ENCODE peak calls at places on chromosomes 2 and 18, in eight cellular contexts. One of them, this sample, is unnamed.

GRCh38 chr2:9200634-9201015 is 6.0 kb upstream of the ASAP2 start:
- DNase-seq in cardiac muscle cell: no peak
- DNase-seq in GM23248: no peak
- DNase-seq in psoas muscle: no peak
- DNase-seq in IMR-90: no peak
- DNase-seq in pancreas: no peak
- DNase-seq in PC-9: no peak
- DNase-seq in HAP-1: no peak
- DNase-seq in this sample: no peak

GRCh38 chr2:56185582-56186046 is 1.8 kb downstream of the CCDC85A start:
- DNase-seq in pancreas: peak; percentile 47
- DNase-seq in GM23248: peak; percentile 64
- DNase-seq in IMR-90: no peak
- DNase-seq in HAP-1: peak; percentile 27
- DNase-seq in PC-9: peak; percentile 1
- DNase-seq in psoas muscle: peak; percentile 58
- DNase-seq in cardiac muscle cell: peak; percentile 53
- DNase-seq in this sample: peak; percentile 64

GRCh38 chr2:74587664-74588277 is 33.3 kb downstream of the DOK1 start:
- DNase-seq in GM23248: peak; percentile 84
- DNase-seq in IMR-90: peak; percentile 74
- DNase-seq in HAP-1: peak; percentile 72
- DNase-seq in cardiac muscle cell: peak; percentile 78
- DNase-seq in PC-9: peak; percentile 57
- DNase-seq in psoas muscle: peak; percentile 68
- DNase-seq in pancreas: no peak
- DNase-seq in this sample: peak; percentile 81

GRCh38 chr2:15383695-15384350 is 177.3 kb downstream of the NBAS start:
- DNase-seq in cardiac muscle cell: peak; percentile 25
- DNase-seq in psoas muscle: peak; percentile 51
- DNase-seq in HAP-1: no peak
- DNase-seq in PC-9: no peak
- DNase-seq in pancreas: no peak
- DNase-seq in IMR-90: peak; percentile 6
- DNase-seq in GM23248: no peak
- DNase-seq in this sample: no peak

GRCh38 chr18:58955738-58956137 is 91.1 kb downstream of the ZNF532 start:
- DNase-seq in cardiac muscle cell: no peak
- DNase-seq in psoas muscle: no peak
- DNase-seq in pancreas: no peak
- DNase-seq in HAP-1: no peak
- DNase-seq in IMR-90: no peak
- DNase-seq in GM23248: peak; percentile 78
- DNase-seq in PC-9: no peak
- DNase-seq in this sample: no peak

GRCh38 chr18:48961547-48961946 is 10.8 kb upstream of the SMAD7 start:
- DNase-seq in GM23248: no peak
- DNase-seq in psoas muscle: no peak
- DNase-seq in HAP-1: no peak
- DNase-seq in pancreas: no peak
- DNase-seq in IMR-90: peak; percentile 52
- DNase-seq in cardiac muscle cell: no peak
- DNase-seq in PC-9: no peak
- DNase-seq in this sample: no peak

GRCh38 chr2:61889212-61889956 is 928 bp upstream of the CCT4 start:
- DNase-seq in psoas muscle: peak; percentile 66
- DNase-seq in PC-9: no peak
- DNase-seq in GM23248: no peak
- DNase-seq in HAP-1: peak; percentile 27
- DNase-seq in pancreas: peak; percentile 59
- DNase-seq in cardiac muscle cell: no peak
- DNase-seq in IMR-90: no peak
- DNase-seq in this sample: no peak

GRCh38 chr2:169572821-169573159 is 875 bp downstream of the FASTKD1 start:
- DNase-seq in GM23248: no peak
- DNase-seq in IMR-90: no peak
- DNase-seq in cardiac muscle cell: no peak
- DNase-seq in HAP-1: no peak
- DNase-seq in psoas muscle: no peak
- DNase-seq in pancreas: no peak
- DNase-seq in PC-9: no peak
- DNase-seq in this sample: no peak

GRCh38 chr2:11778923-11779757 is 32.7 kb downstream of the LPIN1 start:
- DNase-seq in HAP-1: peak; percentile 90
- DNase-seq in PC-9: peak; percentile 68
- DNase-seq in GM23248: peak; percentile 80
- DNase-seq in psoas muscle: peak; percentile 92
- DNase-seq in IMR-90: peak; percentile 48
- DNase-seq in cardiac muscle cell: peak; percentile 81
- DNase-seq in pancreas: peak; percentile 84
- DNase-seq in this sample: peak; percentile 91

GRCh38 chr18:49612515-49613033 is 50.7 kb downstream of the LIPG start:
- DNase-seq in PC-9: no peak
- DNase-seq in psoas muscle: no peak
- DNase-seq in GM23248: no peak
- DNase-seq in HAP-1: no peak
- DNase-seq in cardiac muscle cell: no peak
- DNase-seq in pancreas: no peak
- DNase-seq in IMR-90: no peak
- DNase-seq in this sample: no peak

GRCh38 chr2:170221317-170222288 is 43.7 kb downstream of the MYO3B start:
- DNase-seq in pancreas: no peak
- DNase-seq in HAP-1: peak; percentile 66
- DNase-seq in psoas muscle: no peak
- DNase-seq in GM23248: no peak
- DNase-seq in PC-9: no peak
- DNase-seq in cardiac muscle cell: no peak
- DNase-seq in IMR-90: peak; percentile 76
- DNase-seq in this sample: no peak

GRCh38 chr2:236317938-236318396 is 53.8 kb upstream of the ASB18 start:
- DNase-seq in IMR-90: no peak
- DNase-seq in HAP-1: no peak
- DNase-seq in pancreas: no peak
- DNase-seq in GM23248: no peak
- DNase-seq in psoas muscle: no peak
- DNase-seq in cardiac muscle cell: no peak
- DNase-seq in PC-9: no peak
- DNase-seq in this sample: no peak

GRCh38 chr2:160380613-160381012 is 113.0 kb downstream of the RBMS1 start:
- DNase-seq in IMR-90: no peak
- DNase-seq in cardiac muscle cell: no peak
- DNase-seq in GM23248: peak; percentile 60
- DNase-seq in pancreas: no peak
- DNase-seq in psoas muscle: no peak
- DNase-seq in PC-9: no peak
- DNase-seq in HAP-1: no peak
- DNase-seq in this sample: peak; percentile 38

GRCh38 chr2:160388464-160389263 is 104.9 kb downstream of the RBMS1 start:
- DNase-seq in HAP-1: no peak
- DNase-seq in psoas muscle: peak; percentile 49
- DNase-seq in pancreas: no peak
- DNase-seq in GM23248: peak; percentile 62
- DNase-seq in PC-9: no peak
- DNase-seq in IMR-90: no peak
- DNase-seq in cardiac muscle cell: no peak
- DNase-seq in this sample: peak; percentile 57

GRCh38 chr2:160381425-160381951 is 112.1 kb downstream of the RBMS1 start:
- DNase-seq in psoas muscle: no peak
- DNase-seq in GM23248: peak; percentile 47
- DNase-seq in pancreas: no peak
- DNase-seq in IMR-90: peak; percentile 52
- DNase-seq in PC-9: no peak
- DNase-seq in cardiac muscle cell: peak; percentile 48
- DNase-seq in HAP-1: no peak
- DNase-seq in this sample: no peak

GRCh38 chr2:160387558-160388262 is 105.9 kb downstream of the RBMS1 start:
- DNase-seq in cardiac muscle cell: peak; percentile 38
- DNase-seq in GM23248: peak; percentile 99
- DNase-seq in pancreas: no peak
- DNase-seq in IMR-90: peak; percentile 100
- DNase-seq in HAP-1: no peak
- DNase-seq in psoas muscle: peak; percentile 84
- DNase-seq in PC-9: no peak
- DNase-seq in this sample: peak; percentile 90

GRCh38 chr2:160384791-160385190 is 108.8 kb downstream of the RBMS1 start:
- DNase-seq in IMR-90: no peak
- DNase-seq in pancreas: no peak
- DNase-seq in cardiac muscle cell: no peak
- DNase-seq in PC-9: no peak
- DNase-seq in HAP-1: no peak
- DNase-seq in GM23248: no peak
- DNase-seq in psoas muscle: no peak
- DNase-seq in this sample: no peak
- H3K4me1 ChIP-seq in IMR-90: peaks cover 40% of the 10 kb centered on the region
- H3K4me1 ChIP-seq in pancreas: peaks cover 8% of the 10 kb centered on the region
- H3K4me1 ChIP-seq in cardiac muscle cell: peaks cover 40% of the 10 kb centered on the region
- H3K4me1 ChIP-seq in PC-9: peaks cover 6% of the 10 kb centered on the region
- H3K4me1 ChIP-seq in HAP-1: peaks cover 7% of the 10 kb centered on the region
- H3K4me1 ChIP-seq in GM23248: peaks cover 78% of the 10 kb centered on the region
- H3K4me1 ChIP-seq in psoas muscle: peaks cover 70% of the 10 kb centered on the region
- H3K4me1 ChIP-seq in this sample: peaks cover 33% of the 10 kb centered on the region

DNA sequence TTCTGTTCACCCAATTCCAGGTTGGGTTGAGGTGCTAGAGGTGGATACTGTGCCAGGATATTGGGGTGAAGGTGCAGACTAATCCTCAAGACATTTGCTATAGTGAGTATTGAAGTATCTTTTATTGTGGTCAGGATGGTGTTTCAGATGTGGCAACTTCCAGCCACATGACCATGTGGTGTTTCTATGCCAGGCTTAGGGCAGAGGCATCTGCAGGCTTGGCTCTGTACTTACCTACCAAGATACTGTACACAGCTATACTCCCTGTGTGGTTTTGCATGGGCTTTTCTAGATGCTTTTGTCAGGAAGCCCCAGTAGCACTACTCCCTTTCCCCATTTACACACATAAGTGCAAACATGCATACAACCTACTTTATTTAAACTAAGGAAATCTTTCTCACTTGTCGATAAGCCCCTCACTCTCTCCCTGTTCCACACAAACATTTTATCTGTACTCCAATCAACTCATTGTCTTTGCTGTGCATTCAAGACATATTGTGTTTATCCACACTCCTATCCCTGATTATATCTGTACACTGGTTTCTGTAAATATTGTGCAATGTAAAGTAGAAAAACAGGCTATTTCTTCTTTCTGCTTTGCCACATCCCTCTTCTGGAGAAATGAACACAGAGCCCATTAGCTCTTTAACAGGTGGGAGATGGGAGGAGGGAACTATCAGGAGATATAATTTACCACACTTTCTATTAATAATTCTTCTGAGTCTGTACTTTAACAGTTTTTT is 12.3 kb downstream of the ARL6IP6 start:
- DNase-seq in PC-9: peak; percentile 8
- DNase-seq in pancreas: no peak
- DNase-seq in HAP-1: no peak
- DNase-seq in GM23248: peak; percentile 19
- DNase-seq in cardiac muscle cell: no peak
- DNase-seq in psoas muscle: no peak
- DNase-seq in IMR-90: no peak
- DNase-seq in this sample: no peak
- H3K4me1 ChIP-seq in PC-9: peaks cover 26% of the 10 kb centered on the region
- H3K4me1 ChIP-seq in pancreas: peaks cover 3% of the 10 kb centered on the region
- H3K4me1 ChIP-seq in HAP-1: no peaks in the 10 kb centered on the region
- H3K4me1 ChIP-seq in GM23248: peaks cover 1% of the 10 kb centered on the region
- H3K4me1 ChIP-seq in cardiac muscle cell: no peaks in the 10 kb centered on the region
- H3K4me1 ChIP-seq in psoas muscle: peaks cover 3% of the 10 kb centered on the region
- H3K4me1 ChIP-seq in IMR-90: no peaks in the 10 kb centered on the region
- H3K4me1 ChIP-seq in this sample: no peaks in the 10 kb centered on the region

DNA sequence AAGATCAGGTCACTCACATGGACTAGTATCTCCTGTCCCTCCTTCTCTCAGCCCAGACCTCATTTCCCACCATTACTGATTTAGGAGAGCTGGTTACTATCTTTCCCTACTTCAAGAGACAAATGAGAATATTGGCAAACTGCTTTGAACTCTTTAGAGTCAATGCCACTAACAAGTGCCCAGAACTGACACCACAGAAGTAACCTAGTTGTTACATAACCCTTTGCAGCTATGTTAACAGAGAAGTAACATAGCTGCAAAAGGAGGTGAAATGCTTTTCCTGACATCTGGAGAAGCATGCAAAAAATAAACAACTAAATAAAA is 30.0 kb downstream of the TGFA start:
- DNase-seq in IMR-90: no peak
- DNase-seq in psoas muscle: no peak
- DNase-seq in HAP-1: no peak
- DNase-seq in PC-9: no peak
- DNase-seq in cardiac muscle cell: no peak
- DNase-seq in GM23248: no peak
- DNase-seq in pancreas: no peak
- DNase-seq in this sample: no peak
- H3K4me1 ChIP-seq in IMR-90: no peaks in the 10 kb centered on the region
- H3K4me1 ChIP-seq in psoas muscle: no peaks in the 10 kb centered on the region
- H3K4me1 ChIP-seq in HAP-1: no peaks in the 10 kb centered on the region
- H3K4me1 ChIP-seq in PC-9: peaks cover 74% of the 10 kb centered on the region
- H3K4me1 ChIP-seq in cardiac muscle cell: no peaks in the 10 kb centered on the region
- H3K4me1 ChIP-seq in GM23248: peaks cover 19% of the 10 kb centered on the region
- H3K4me1 ChIP-seq in pancreas: peaks cover 44% of the 10 kb centered on the region
- H3K4me1 ChIP-seq in this sample: peaks cover 7% of the 10 kb centered on the region

GRCh38 chr2:150591901-150592300 is 104.4 kb upstream of the RND3 start:
- DNase-seq in pancreas: no peak
- DNase-seq in psoas muscle: no peak
- DNase-seq in IMR-90: peak; percentile 79
- DNase-seq in HAP-1: no peak
- DNase-seq in cardiac muscle cell: no peak
- DNase-seq in PC-9: no peak
- DNase-seq in GM23248: peak; percentile 39
- DNase-seq in this sample: no peak
- H3K4me1 ChIP-seq in pancreas: no peaks in the 10 kb centered on the region
- H3K4me1 ChIP-seq in psoas muscle: no peaks in the 10 kb centered on the region
- H3K4me1 ChIP-seq in IMR-90: peaks cover 20% of the 10 kb centered on the region
- H3K4me1 ChIP-seq in HAP-1: peaks cover 4% of the 10 kb centered on the region
- H3K4me1 ChIP-seq in cardiac muscle cell: no peaks in the 10 kb centered on the region
- H3K4me1 ChIP-seq in PC-9: peaks cover 10% of the 10 kb centered on the region
- H3K4me1 ChIP-seq in GM23248: peaks cover 42% of the 10 kb centered on the region
- H3K4me1 ChIP-seq in this sample: no peaks in the 10 kb centered on the region

DNA sequence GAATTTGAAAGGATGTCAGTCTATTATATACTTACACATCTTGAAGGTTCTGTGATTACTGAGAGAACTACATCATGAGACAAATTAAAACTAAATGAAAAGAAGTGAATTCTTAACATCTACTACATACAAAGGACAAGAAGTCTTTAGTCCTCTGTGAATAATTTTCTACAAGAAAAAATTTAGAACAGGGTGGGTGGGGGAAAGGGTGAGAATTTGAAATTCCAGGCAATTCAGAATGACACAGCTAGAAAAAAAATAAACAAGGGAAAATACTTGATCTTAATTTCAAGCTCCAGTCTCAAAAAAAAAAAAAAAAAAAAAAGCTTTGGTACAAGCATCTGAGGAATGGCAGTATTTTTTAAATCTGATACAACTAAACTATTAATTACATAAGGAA is 15.5 kb downstream of the CUL3 start:
- DNase-seq in IMR-90: no peak
- DNase-seq in cardiac muscle cell: no peak
- DNase-seq in GM23248: peak; percentile 17
- DNase-seq in PC-9: no peak
- DNase-seq in HAP-1: no peak
- DNase-seq in pancreas: no peak
- DNase-seq in psoas muscle: no peak
- DNase-seq in this sample: no peak
- H3K4me1 ChIP-seq in IMR-90: peaks cover 7% of the 10 kb centered on the region
- H3K4me1 ChIP-seq in cardiac muscle cell: peaks cover 8% of the 10 kb centered on the region
- H3K4me1 ChIP-seq in GM23248: peaks cover 38% of the 10 kb centered on the region
- H3K4me1 ChIP-seq in PC-9: peaks cover 28% of the 10 kb centered on the region
- H3K4me1 ChIP-seq in HAP-1: peaks cover 40% of the 10 kb centered on the region
- H3K4me1 ChIP-seq in pancreas: peaks cover 39% of the 10 kb centered on the region
- H3K4me1 ChIP-seq in psoas muscle: peaks cover 71% of the 10 kb centered on the region
- H3K4me1 ChIP-seq in this sample: peaks cover 4% of the 10 kb centered on the region

This sample was measured in right cardiac atrium.